ENCODE peak calls at places on chromosome 16, in eight cellular contexts. W, I, N, L, F, E, H and O are unnamed samples.

GRCh38 chr16:86519649-86520316 is 9.5 kb downstream of the FOXF1 start:
- DNase-seq in F (peak; percentile 37), H (peak; percentile 44), I (peak; percentile 62), L (peak; percentile 71), N (peak; percentile 35), E (no peak), W (peak; percentile 51), O (peak; percentile 59)

GRCh38 chr16:85327731-85328664 is 215.7 kb upstream of the CIBAR2 start:
- DNase-seq in F (no peak), N (peak; percentile 74), L (no peak), W (no peak), H (no peak), I (peak; percentile 41), E (peak; percentile 46), O (no peak)

GRCh38 chr16:69566437-69567030 is 768 bp downstream of the NFAT5 start:
- DNase-seq in N (peak; percentile 44), F (peak; percentile 74), H (peak; percentile 31), I (peak; percentile 71), W (no peak), L (peak; percentile 76), E (no peak), O (peak; percentile 49)

GRCh38 chr16:81499576-81500380 is 55.2 kb downstream of the CMIP start:
- DNase-seq in N (no peak), W (no peak), L (no peak), H (no peak), F (no peak), E (no peak), I (no peak), O (no peak)

GRCh38 chr16:5738586-5738985 is 641.0 kb upstream of the EEF2KMT start:
- DNase-seq in E (no peak), W (no peak), N (no peak), L (no peak), F (no peak), H (no peak), I (no peak), O (no peak)

GRCh38 chr16:71626858-71627213 is 852 bp downstream of the MARVELD3 start:
- DNase-seq in L (no peak), E (no peak), W (no peak), H (no peak), I (no peak), N (no peak), F (no peak), O (no peak)

GRCh38 chr16:85746431-85747227 is 4.3 kb downstream of the C16orf74 start:
- DNase-seq in F (no peak), W (no peak), N (no peak), L (peak; percentile 66), H (no peak), E (no peak), I (peak; percentile 37), O (peak; percentile 58)

GRCh38 chr16:85816159-85816558 is 16.7 kb downstream of the COX4I1 start:
- DNase-seq in F (no peak), E (no peak), I (no peak), N (no peak), L (no peak), W (no peak), H (no peak), O (no peak)

GRCh38 chr16:920722-921121 is 50.1 kb downstream of the LMF1 start:
- DNase-seq in L (peak; percentile 26), F (peak; percentile 47), W (no peak), E (no peak), H (no peak), N (peak; percentile 25), I (peak; percentile 17), O (no peak)

GRCh38 chr16:73058616-73059409 is 10.9 kb upstream of the ZFHX3 start:
- DNase-seq in I (peak; percentile 66), H (peak; percentile 60), F (peak; percentile 25), W (no peak), E (no peak), L (peak; percentile 75), N (peak; percentile 67), O (no peak)

GRCh38 chr16:72905581-72905980 is 142.3 kb downstream of the ZFHX3 start:
- DNase-seq in N (peak; percentile 67), L (peak; percentile 75), F (no peak), I (peak; percentile 50), H (no peak), E (no peak), W (no peak), O (no peak)

GRCh38 chr16:23052908-23053580 is 96.2 kb downstream of the USP31 start:
- DNase-seq in N (no peak), H (no peak), E (no peak), L (no peak), F (no peak), W (no peak), I (no peak), O (no peak)

GRCh38 chr16:75471723-75472634 is 7.5 kb upstream of the TMEM170A start:
- DNase-seq in E (no peak), H (peak; percentile 37), L (peak; percentile 75), N (peak; percentile 63), I (peak; percentile 77), F (peak; percentile 57), W (no peak), O (peak; percentile 41)

GRCh38 chr16:12661656-12662172 is 142.0 kb downstream of the CPPED1 start:
- DNase-seq in W (no peak), E (peak; percentile 20), L (peak; percentile 42), H (peak; percentile 78), I (peak; percentile 53), N (no peak), F (no peak), O (peak; percentile 28)

GRCh38 chr16:74521691-74522090 is 85.2 kb downstream of the GLG1 start:
- DNase-seq in H (no peak), E (peak; percentile 27), I (peak; percentile 59), L (peak; percentile 74), F (no peak), N (peak; percentile 63), W (no peak), O (no peak)

GRCh38 chr16:89040391-89040790 is 53.3 kb upstream of the ACSF3 start:
- DNase-seq in E (no peak), F (no peak), N (no peak), L (no peak), W (no peak), H (no peak), I (no peak), O (no peak)

GRCh38 chr16:56600398-56600999 is 7.9 kb upstream of the MT2A start:
- DNase-seq in E (no peak), N (peak; percentile 60), L (peak; percentile 78), W (no peak), F (peak; percentile 46), I (peak; percentile 64), H (peak; percentile 28), O (peak; percentile 67)

GRCh38 chr16:49350265-49351103 is 23.1 kb upstream of the C16orf78 start:
- DNase-seq in H (peak; percentile 68), W (peak; percentile 21), L (peak; percentile 59), N (peak; percentile 54), I (peak; percentile 53), E (no peak), F (peak; percentile 38), O (peak; percentile 63)

GRCh38 chr16:68364601-68364998 is 53.8 kb downstream of the PRMT7 start:
- DNase-seq in E (no peak), F (no peak), N (no peak), H (no peak), L (no peak), W (no peak), I (peak; percentile 36), O (no peak)

GRCh38 chr16:47858333-47859067 is 297.3 kb downstream of the ABCC12 start:
- DNase-seq in E (no peak), W (no peak), F (no peak), I (peak; percentile 10), H (no peak), L (no peak), N (no peak), O (no peak)

GRCh38 chr16:34743115-34743514 is 1283.7 kb downstream of the TP53TG3F start:
- DNase-seq in N (no peak), L (no peak), E (no peak), I (no peak), F (no peak), H (no peak), W (no peak), O (no peak)

GRCh38 chr16:25014500-25015147 is 545 bp downstream of the ARHGAP17 start:
- DNase-seq in E (no peak), F (peak; percentile 52), L (peak; percentile 55), N (no peak), I (peak; percentile 58), H (peak; percentile 30), W (peak; percentile 26), O (peak; percentile 29)

GRCh38 chr16:20814761-20815160 is 8.4 kb downstream of the REXO5 start:
- DNase-seq in F (no peak), W (no peak), H (peak; percentile 29), E (peak; percentile 43), N (no peak), L (no peak), I (no peak), O (no peak)

GRCh38 chr16:87930456-87930855 is 5.9 kb downstream of the CA5A start:
- DNase-seq in H (no peak), I (no peak), L (no peak), F (no peak), N (no peak), E (no peak), W (no peak), O (peak; percentile 23)
- TF ChIP-seq CTCF in H (peak; percentile 45), I (peak; percentile 31), L (peak; percentile 35), F (no peak), N (peak; percentile 62), E (peak; percentile 42), W (no peak), O (no peak)

GRCh38 chr16:30378236-30379164 is 3.9 kb downstream of the SEPTIN1 start:
- DNase-seq in H (peak; percentile 100), F (peak; percentile 98), L (peak; percentile 98), W (peak; percentile 98), I (peak; percentile 98), E (peak; percentile 93), N (peak; percentile 97), O (peak; percentile 100)
- TF ChIP-seq CTCF in H (peak; percentile 25), F (no peak), L (peak; percentile 29), W (no peak), I (peak; percentile 28), E (peak; percentile 33), N (peak; percentile 56), O (no peak)

DNA sequence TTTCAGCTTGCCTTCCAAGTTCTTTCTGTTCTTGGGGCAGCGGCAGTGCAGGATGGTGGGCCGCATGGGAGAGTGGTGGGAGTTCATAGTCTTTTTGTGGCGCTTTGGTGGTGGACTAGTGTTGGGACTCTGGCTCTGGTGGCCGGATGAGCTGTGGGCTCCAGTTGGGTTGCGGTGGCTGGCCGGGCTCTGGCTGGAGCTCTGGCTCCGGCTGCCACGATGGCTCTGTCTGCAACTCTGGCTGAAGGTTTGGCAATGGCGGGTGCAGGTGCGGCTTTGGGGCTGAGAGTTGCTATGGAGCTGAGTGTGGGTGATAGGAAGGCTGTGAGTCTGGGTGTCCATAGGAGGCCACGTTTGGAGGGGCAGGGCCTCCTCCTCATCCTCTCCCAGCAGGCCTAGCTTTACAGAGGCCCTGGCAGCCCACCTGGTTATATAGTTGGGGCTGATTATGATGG is at the start of gene TNP2:
- DNase-seq in W (no peak), E (no peak), H (no peak), L (no peak), N (no peak), I (no peak), F (no peak), O (no peak)
- TF ChIP-seq CTCF in W (no peak), E (no peak), H (no peak), L (no peak), N (no peak), I (no peak), F (no peak), O (no peak)

DNA sequence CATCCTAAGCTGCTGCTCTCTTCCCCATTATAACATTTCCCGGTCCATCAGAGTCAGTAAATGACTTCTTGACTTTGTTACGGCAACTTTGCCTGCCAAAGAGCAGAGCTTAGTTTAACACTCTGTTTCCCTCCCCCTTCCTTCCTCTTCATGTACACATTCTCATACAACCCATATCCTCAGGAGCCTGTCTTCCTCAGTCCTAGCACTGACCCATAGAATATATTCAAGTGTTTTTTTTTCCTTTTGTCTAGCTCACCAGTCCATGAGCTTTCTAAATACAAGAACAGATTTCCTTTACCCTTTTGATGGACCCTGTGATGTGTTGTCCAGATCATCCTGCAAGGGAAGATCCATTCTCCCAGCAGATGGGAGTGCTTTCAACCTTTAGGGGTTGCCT is 97.0 kb upstream of the MON1B start:
- DNase-seq in L (no peak), E (no peak), W (no peak), I (no peak), H (no peak), F (no peak), N (no peak), O (no peak)
- TF ChIP-seq CTCF in L (no peak), E (no peak), W (no peak), I (no peak), H (no peak), F (no peak), N (no peak), O (no peak)